ENCODE peak calls at places on chromosomes 4 and X, in five cellular contexts. One of them, this sample, is unnamed.

GRCh38 chrX:135531813-135532212 is 11.4 kb downstream of the INTS6L start:
- DNase-seq in GM19239: no peak
- DNase-seq in HTR-8/SVneo: no peak
- DNase-seq in SK-N-DZ: no peak
- DNase-seq in nucleus accumbens: no peak
- DNase-seq in this sample: no peak

GRCh38 chr4:60897415-60897814 is 302.7 kb upstream of the ADGRL3 start:
- DNase-seq in nucleus accumbens: no peak
- DNase-seq in HTR-8/SVneo: no peak
- DNase-seq in GM19239: no peak
- DNase-seq in SK-N-DZ: no peak
- DNase-seq in this sample: no peak

GRCh38 chrX:151984328-151984727 is 9.9 kb upstream of the GABRE start:
- DNase-seq in GM19239: no peak
- DNase-seq in nucleus accumbens: no peak
- DNase-seq in HTR-8/SVneo: no peak
- DNase-seq in SK-N-DZ: no peak
- DNase-seq in this sample: no peak

GRCh38 chr4:151887151-151887815 is 126.5 kb upstream of the GATB start:
- DNase-seq in HTR-8/SVneo: peak; percentile 53
- DNase-seq in nucleus accumbens: no peak
- DNase-seq in SK-N-DZ: no peak
- DNase-seq in GM19239: no peak
- DNase-seq in this sample: no peak

GRCh38 chr4:138555584-138555983 is 313.4 kb upstream of the SLC7A11 start:
- DNase-seq in GM19239: no peak
- DNase-seq in HTR-8/SVneo: no peak
- DNase-seq in nucleus accumbens: no peak
- DNase-seq in SK-N-DZ: peak; percentile 2
- DNase-seq in this sample: no peak

GRCh38 chr4:182023469-182023868 is 219.7 kb upstream of the TENM3 start:
- DNase-seq in GM19239: no peak
- DNase-seq in nucleus accumbens: no peak
- DNase-seq in HTR-8/SVneo: no peak
- DNase-seq in SK-N-DZ: no peak
- DNase-seq in this sample: no peak

GRCh38 chr4:40976343-40976742 is 226.6 kb downstream of the NSUN7 start:
- DNase-seq in nucleus accumbens: no peak
- DNase-seq in GM19239: peak; percentile 20
- DNase-seq in HTR-8/SVneo: peak; percentile 53
- DNase-seq in SK-N-DZ: peak; percentile 44
- DNase-seq in this sample: peak; percentile 43

GRCh38 chr4:173748353-173748752 is 218.3 kb upstream of the HAND2 start:
- DNase-seq in nucleus accumbens: no peak
- DNase-seq in GM19239: no peak
- DNase-seq in SK-N-DZ: peak; percentile 47
- DNase-seq in HTR-8/SVneo: peak; percentile 5
- DNase-seq in this sample: no peak

GRCh38 chr4:75948822-75949444 is 8.1 kb upstream of the NAAA start:
- DNase-seq in HTR-8/SVneo: no peak
- DNase-seq in nucleus accumbens: no peak
- DNase-seq in GM19239: no peak
- DNase-seq in SK-N-DZ: no peak
- DNase-seq in this sample: no peak

GRCh38 chrX:135345328-135345645 is 36.0 kb downstream of the ETDC start:
- DNase-seq in nucleus accumbens: no peak
- DNase-seq in SK-N-DZ: no peak
- DNase-seq in GM19239: no peak
- DNase-seq in HTR-8/SVneo: peak; percentile 6
- DNase-seq in this sample: no peak